ENCODE peak calls at places on chromosome 2, in seven cellular contexts. U is gastrocnemius medialis; I is NCI-H748 treated with DMSO at 0.1 percent for 48 hours; E is NCI-H524 treated with DMSO at 0.1 percent for 48 hours; G is stimulated activated CD4-positive, alpha-beta T cell treated with anti-CD3 and anti-CD28 coated beads, Interleukin-4, amount 100 ng/mL, for 48 hours; Z is fibroblast of mammary gland; K is psoas muscle. S is an unnamed sample.

GRCh38 chr2:9256570-9257043 is 50.0 kb downstream of the ASAP2 start:
- DNase-seq in E (peak; percentile 15), Z (peak; percentile 63), U (no peak), G (no peak), K (no peak), I (no peak), S (no peak)

GRCh38 chr2:190767821-190768220 is 112.8 kb upstream of the GLS start:
- DNase-seq in G (no peak), E (no peak), Z (no peak), I (no peak), U (no peak), K (no peak), S (no peak)

GRCh38 chr2:128436498-128437180 is 118.0 kb upstream of the HS6ST1 start:
- DNase-seq in K (no peak), I (no peak), E (no peak), U (no peak), G (no peak), Z (peak; percentile 14), S (no peak)

GRCh38 chr2:218217366-218218309 is 649 bp downstream of the ARPC2 start:
- DNase-seq in E (no peak), K (peak; percentile 79), U (peak; percentile 39), Z (no peak), I (no peak), G (peak; percentile 62), S (no peak)

GRCh38 chr2:42568431-42569115 is at the start of gene MTA3:
- DNase-seq in K (peak; percentile 79), U (peak; percentile 39), I (no peak), E (no peak), G (peak; percentile 55), Z (no peak), S (no peak)

GRCh38 chr2:120552800-120553471 is 182.7 kb upstream of the GLI2 start:
- DNase-seq in Z (peak; percentile 80), E (no peak), G (peak; percentile 8), K (peak; percentile 96), I (peak; percentile 56), U (peak; percentile 97), S (peak; percentile 39)

GRCh38 chr2:239891692-239892091 is 133.4 kb downstream of the NDUFA10 start:
- DNase-seq in G (no peak), U (no peak), K (no peak), E (no peak), Z (no peak), I (no peak), S (no peak)

GRCh38 chr2:28523873-28524272 is 28.0 kb downstream of the PLB1 start:
- DNase-seq in E (no peak), Z (no peak), U (no peak), I (no peak), K (no peak), G (no peak), S (no peak)

GRCh38 chr2:97678217-97678762 is 8.8 kb downstream of the C2orf92 start:
- DNase-seq in Z (no peak), U (no peak), E (no peak), K (no peak), I (no peak), G (no peak), S (no peak)

GRCh38 chr2:139177041-139177440 is 396.9 kb upstream of the NXPH2 start:
- DNase-seq in I (peak; percentile 33), U (no peak), E (no peak), K (no peak), G (no peak), Z (no peak), S (no peak)